ENCODE peak calls at places on chromosomes 5 and 9, in ten cellular contexts. One of them, this sample, is unnamed.

GRCh38 chr5:91142819-91143218 is 240.3 kb downstream of the ARRDC3 start:
- DNase-seq in right lobe of liver: no peak
- DNase-seq in OCI-LY7: no peak
- DNase-seq in upper lobe of left lung: no peak
- DNase-seq in RWPE1: no peak
- DNase-seq in endodermal cell: no peak
- DNase-seq in epithelial cell of esophagus: no peak
- DNase-seq in brain microvascular endothelial cell: no peak
- DNase-seq in GM23338: no peak
- DNase-seq in left ventricle myocardium inferior: no peak
- DNase-seq in this sample: no peak

GRCh38 chr5:33801292-33801691 is 90.5 kb downstream of the ADAMTS12 start:
- DNase-seq in right lobe of liver: no peak
- DNase-seq in OCI-LY7: no peak
- DNase-seq in upper lobe of left lung: no peak
- DNase-seq in RWPE1: no peak
- DNase-seq in endodermal cell: no peak
- DNase-seq in epithelial cell of esophagus: peak
- DNase-seq in brain microvascular endothelial cell: no peak
- DNase-seq in GM23338: no peak
- DNase-seq in left ventricle myocardium inferior: no peak
- DNase-seq in this sample: no peak

GRCh38 chr9:88998911-88999310 is 7.6 kb downstream of the S1PR3 start:
- DNase-seq in right lobe of liver: peak
- DNase-seq in OCI-LY7: no peak
- DNase-seq in upper lobe of left lung: no peak
- DNase-seq in RWPE1: no peak
- DNase-seq in endodermal cell: no peak
- DNase-seq in epithelial cell of esophagus: no peak
- DNase-seq in brain microvascular endothelial cell: no peak
- DNase-seq in GM23338: no peak
- DNase-seq in left ventricle myocardium inferior: peak
- DNase-seq in this sample: no peak

GRCh38 chr5:140591747-140592372 is 27.2 kb downstream of the SLC35A4 start:
- DNase-seq in right lobe of liver: no peak
- DNase-seq in OCI-LY7: no peak
- DNase-seq in upper lobe of left lung: no peak
- DNase-seq in RWPE1: peak
- DNase-seq in endodermal cell: no peak
- DNase-seq in epithelial cell of esophagus: peak
- DNase-seq in brain microvascular endothelial cell: peak
- DNase-seq in GM23338: no peak
- DNase-seq in left ventricle myocardium inferior: no peak
- DNase-seq in this sample: no peak

GRCh38 chr5:37892571-37892970 is 52.7 kb upstream of the GDNF start:
- DNase-seq in right lobe of liver: no peak
- DNase-seq in OCI-LY7: no peak
- DNase-seq in upper lobe of left lung: no peak
- DNase-seq in RWPE1: no peak
- DNase-seq in endodermal cell: no peak
- DNase-seq in epithelial cell of esophagus: no peak
- DNase-seq in brain microvascular endothelial cell: no peak
- DNase-seq in GM23338: no peak
- DNase-seq in left ventricle myocardium inferior: no peak
- DNase-seq in this sample: no peak

GRCh38 chr9:112844771-112845542 is 45.7 kb downstream of the SLC46A2 start:
- DNase-seq in right lobe of liver: peak
- DNase-seq in OCI-LY7: peak
- DNase-seq in upper lobe of left lung: peak
- DNase-seq in RWPE1: peak
- DNase-seq in endodermal cell: peak
- DNase-seq in epithelial cell of esophagus: peak
- DNase-seq in brain microvascular endothelial cell: peak
- DNase-seq in GM23338: peak
- DNase-seq in left ventricle myocardium inferior: peak
- DNase-seq in this sample: peak

GRCh38 chr9:95991326-95991725 is 115.8 kb downstream of the ERCC6L2 start:
- DNase-seq in right lobe of liver: no peak
- DNase-seq in OCI-LY7: no peak
- DNase-seq in upper lobe of left lung: no peak
- DNase-seq in RWPE1: no peak
- DNase-seq in endodermal cell: no peak
- DNase-seq in epithelial cell of esophagus: peak
- DNase-seq in brain microvascular endothelial cell: no peak
- DNase-seq in GM23338: no peak
- DNase-seq in left ventricle myocardium inferior: no peak
- DNase-seq in this sample: no peak

GRCh38 chr5:170576602-170577584 is 73.1 kb downstream of the KCNIP1 start:
- DNase-seq in right lobe of liver: no peak
- DNase-seq in OCI-LY7: no peak
- DNase-seq in upper lobe of left lung: no peak
- DNase-seq in RWPE1: no peak
- DNase-seq in endodermal cell: no peak
- DNase-seq in epithelial cell of esophagus: no peak
- DNase-seq in brain microvascular endothelial cell: no peak
- DNase-seq in GM23338: no peak
- DNase-seq in left ventricle myocardium inferior: no peak
- DNase-seq in this sample: no peak

GRCh38 chr9:91577540-91577939 is 153.9 kb upstream of the NFIL3 start:
- DNase-seq in right lobe of liver: no peak
- DNase-seq in OCI-LY7: no peak
- DNase-seq in upper lobe of left lung: no peak
- DNase-seq in RWPE1: no peak
- DNase-seq in endodermal cell: no peak
- DNase-seq in epithelial cell of esophagus: no peak
- DNase-seq in brain microvascular endothelial cell: no peak
- DNase-seq in GM23338: no peak
- DNase-seq in left ventricle myocardium inferior: no peak
- DNase-seq in this sample: no peak

GRCh38 chr9:74309654-74310053 is 187.5 kb upstream of the RORB start:
- DNase-seq in right lobe of liver: no peak
- DNase-seq in OCI-LY7: no peak
- DNase-seq in upper lobe of left lung: no peak
- DNase-seq in RWPE1: no peak
- DNase-seq in endodermal cell: no peak
- DNase-seq in epithelial cell of esophagus: no peak
- DNase-seq in brain microvascular endothelial cell: no peak
- DNase-seq in GM23338: peak
- DNase-seq in left ventricle myocardium inferior: no peak
- DNase-seq in this sample: no peak
- TF ChIP-seq CTCF in right lobe of liver: peak
- TF ChIP-seq CTCF in OCI-LY7: no peak
- TF ChIP-seq CTCF in upper lobe of left lung: no peak
- TF ChIP-seq CTCF in RWPE1: no peak
- TF ChIP-seq CTCF in endodermal cell: peak
- TF ChIP-seq CTCF in epithelial cell of esophagus: no peak
- TF ChIP-seq CTCF in brain microvascular endothelial cell: no peak
- TF ChIP-seq CTCF in GM23338: peak
- TF ChIP-seq CTCF in left ventricle myocardium inferior: peak
- TF ChIP-seq CTCF in this sample: no peak

DNA sequence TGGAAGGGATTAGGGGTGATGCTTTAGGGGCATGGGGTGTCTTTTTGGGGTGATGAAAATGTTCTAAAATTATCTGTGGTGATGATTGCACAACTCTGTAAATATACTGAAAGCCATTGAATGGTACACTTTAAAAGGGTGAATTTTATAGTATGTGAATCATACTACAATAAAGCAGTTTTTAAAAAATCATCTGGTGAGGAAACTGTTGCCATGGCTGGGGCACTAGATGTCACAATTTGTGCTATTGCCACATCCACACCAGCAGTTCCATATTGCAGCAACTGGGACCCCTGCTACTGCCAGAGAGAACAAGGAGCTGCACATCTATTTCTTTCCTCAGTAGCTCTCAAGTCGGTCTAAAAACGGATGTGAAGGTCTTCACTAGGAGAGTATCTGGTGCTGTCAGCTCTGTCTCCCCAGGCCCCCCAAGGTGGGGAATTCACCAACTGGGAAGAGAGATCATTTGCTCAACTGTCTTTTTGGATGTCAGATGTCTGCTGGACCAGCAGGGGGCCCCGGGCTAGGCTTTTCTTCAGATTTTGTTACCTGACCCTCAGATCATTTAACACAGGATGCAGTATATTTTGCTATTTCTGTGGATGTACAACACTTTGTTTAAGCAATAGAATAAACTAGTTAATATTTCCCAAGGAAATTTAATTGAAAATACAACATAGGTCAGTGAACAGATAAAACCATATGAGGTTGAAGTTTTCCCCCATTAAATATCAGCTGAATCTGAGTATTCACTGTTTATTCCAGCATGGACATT is 13.2 kb downstream of the CMYA5 start:
- DNase-seq in right lobe of liver: peak
- DNase-seq in OCI-LY7: peak
- DNase-seq in upper lobe of left lung: no peak
- DNase-seq in RWPE1: peak
- DNase-seq in endodermal cell: peak
- DNase-seq in epithelial cell of esophagus: peak
- DNase-seq in brain microvascular endothelial cell: no peak
- DNase-seq in GM23338: peak
- DNase-seq in left ventricle myocardium inferior: no peak
- DNase-seq in this sample: no peak
- TF ChIP-seq CTCF in right lobe of liver: peak
- TF ChIP-seq CTCF in OCI-LY7: peak
- TF ChIP-seq CTCF in upper lobe of left lung: no peak
- TF ChIP-seq CTCF in RWPE1: peak
- TF ChIP-seq CTCF in endodermal cell: peak
- TF ChIP-seq CTCF in epithelial cell of esophagus: peak
- TF ChIP-seq CTCF in brain microvascular endothelial cell: peak
- TF ChIP-seq CTCF in GM23338: peak
- TF ChIP-seq CTCF in left ventricle myocardium inferior: peak
- TF ChIP-seq CTCF in this sample: peak

DNA sequence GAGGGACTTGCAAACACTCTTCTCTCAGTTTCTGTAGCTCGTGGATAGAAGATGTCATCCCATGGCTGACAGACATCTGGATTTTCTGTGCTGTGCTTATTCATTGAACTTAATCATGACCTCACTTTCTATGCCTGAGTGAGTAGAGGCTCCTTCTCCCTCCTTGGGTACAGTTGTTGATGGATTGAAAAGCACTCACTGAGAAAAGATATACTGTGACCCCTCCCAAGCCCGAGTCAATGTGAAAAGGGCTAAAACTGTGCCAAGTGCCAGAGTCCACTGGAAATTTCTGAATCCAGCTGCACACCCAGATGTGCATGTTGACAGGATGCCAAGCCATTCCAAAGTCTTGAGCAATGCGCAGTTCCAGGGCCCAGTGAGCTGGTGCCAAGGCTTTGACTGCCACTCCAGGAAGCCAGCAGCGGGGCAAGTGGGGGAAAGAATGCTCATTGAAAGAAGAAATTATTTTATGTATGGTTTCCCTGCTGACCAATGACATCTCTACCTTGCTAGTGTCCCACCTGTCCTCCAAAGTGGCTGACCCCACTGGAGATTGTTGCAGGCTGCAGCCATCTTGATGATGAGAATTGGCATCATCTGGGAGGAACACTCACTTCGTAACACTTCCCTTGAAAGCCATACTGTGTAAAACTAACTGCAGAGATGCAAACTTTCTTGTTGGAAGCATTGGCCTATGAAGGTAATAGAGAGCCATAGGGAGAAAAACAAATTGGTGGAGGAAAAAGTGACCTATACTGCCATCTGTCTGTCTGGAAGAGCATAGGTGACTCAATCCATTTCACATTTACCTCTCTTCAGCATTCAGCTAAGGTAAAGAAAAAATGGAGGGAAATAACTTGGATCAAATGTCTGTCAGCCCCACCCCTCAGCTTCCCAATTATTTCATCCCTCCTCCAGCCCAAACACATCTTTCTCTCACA is 473.2 kb downstream of the NTRK2 start:
- DNase-seq in right lobe of liver: no peak
- DNase-seq in OCI-LY7: peak
- DNase-seq in upper lobe of left lung: no peak
- DNase-seq in RWPE1: peak
- DNase-seq in endodermal cell: no peak
- DNase-seq in epithelial cell of esophagus: peak
- DNase-seq in brain microvascular endothelial cell: no peak
- DNase-seq in GM23338: peak
- DNase-seq in left ventricle myocardium inferior: peak
- DNase-seq in this sample: no peak
- TF ChIP-seq CTCF in right lobe of liver: peak
- TF ChIP-seq CTCF in OCI-LY7: peak
- TF ChIP-seq CTCF in upper lobe of left lung: peak
- TF ChIP-seq CTCF in RWPE1: peak
- TF ChIP-seq CTCF in endodermal cell: peak
- TF ChIP-seq CTCF in epithelial cell of esophagus: peak
- TF ChIP-seq CTCF in brain microvascular endothelial cell: peak
- TF ChIP-seq CTCF in GM23338: peak
- TF ChIP-seq CTCF in left ventricle myocardium inferior: peak
- TF ChIP-seq CTCF in this sample: no peak

GRCh38 chr5:8138884-8139283 is 269.9 kb downstream of the MTRR start:
- DNase-seq in right lobe of liver: no peak
- DNase-seq in OCI-LY7: no peak
- DNase-seq in upper lobe of left lung: no peak
- DNase-seq in RWPE1: no peak
- DNase-seq in endodermal cell: no peak
- DNase-seq in epithelial cell of esophagus: no peak
- DNase-seq in brain microvascular endothelial cell: no peak
- DNase-seq in GM23338: no peak
- DNase-seq in left ventricle myocardium inferior: no peak
- DNase-seq in this sample: no peak
- TF ChIP-seq CTCF in right lobe of liver: no peak
- TF ChIP-seq CTCF in OCI-LY7: no peak
- TF ChIP-seq CTCF in upper lobe of left lung: no peak
- TF ChIP-seq CTCF in RWPE1: no peak
- TF ChIP-seq CTCF in endodermal cell: no peak
- TF ChIP-seq CTCF in epithelial cell of esophagus: no peak
- TF ChIP-seq CTCF in brain microvascular endothelial cell: no peak
- TF ChIP-seq CTCF in GM23338: no peak
- TF ChIP-seq CTCF in left ventricle myocardium inferior: no peak
- TF ChIP-seq CTCF in this sample: no peak

DNA sequence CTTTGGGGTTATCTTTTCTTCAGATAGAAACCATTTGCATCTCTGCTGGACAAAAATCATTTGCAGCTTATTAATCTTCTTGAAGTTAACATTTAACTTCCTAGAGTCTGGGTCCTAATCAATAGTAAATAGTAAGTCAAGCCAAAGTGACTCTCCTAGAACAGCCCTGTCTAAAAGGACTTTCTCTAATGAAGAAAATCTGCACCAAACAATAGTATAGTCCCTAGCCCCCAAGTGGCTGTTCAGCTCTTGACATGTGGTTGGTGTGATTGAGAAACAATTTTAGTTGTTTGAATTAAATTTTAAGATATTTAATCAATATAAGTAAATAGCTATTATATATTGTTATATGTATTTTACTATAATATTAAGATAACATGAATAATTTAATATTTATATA is 64.6 kb upstream of the SHB start:
- DNase-seq in right lobe of liver: no peak
- DNase-seq in OCI-LY7: no peak
- DNase-seq in upper lobe of left lung: no peak
- DNase-seq in RWPE1: no peak
- DNase-seq in endodermal cell: no peak
- DNase-seq in epithelial cell of esophagus: no peak
- DNase-seq in brain microvascular endothelial cell: no peak
- DNase-seq in GM23338: no peak
- DNase-seq in left ventricle myocardium inferior: no peak
- DNase-seq in this sample: no peak
- TF ChIP-seq CTCF in right lobe of liver: no peak
- TF ChIP-seq CTCF in OCI-LY7: no peak
- TF ChIP-seq CTCF in upper lobe of left lung: no peak
- TF ChIP-seq CTCF in RWPE1: no peak
- TF ChIP-seq CTCF in endodermal cell: peak
- TF ChIP-seq CTCF in epithelial cell of esophagus: no peak
- TF ChIP-seq CTCF in brain microvascular endothelial cell: peak
- TF ChIP-seq CTCF in GM23338: no peak
- TF ChIP-seq CTCF in left ventricle myocardium inferior: no peak
- TF ChIP-seq CTCF in this sample: no peak